ENCODE peak calls at places on chromosome 9, in seven cellular contexts. X, A, O, D, N, I and H are unnamed samples.

GRCh38 chr9:92633879-92634278 is 36.1 kb downstream of the IPPK start:
- DNase-seq in X (no peak), A (no peak), O (no peak), D (peak; percentile 58), N (no peak), I (no peak), H (no peak)

GRCh38 chr9:27437652-27438373 is 86.3 kb upstream of the IFNK start:
- DNase-seq in X (no peak), A (no peak), O (no peak), D (no peak), N (no peak), I (no peak), H (no peak)

GRCh38 chr9:129221979-129222635 is 44.0 kb upstream of the IER5L start:
- DNase-seq in X (no peak), A (no peak), O (no peak), D (no peak), N (no peak), I (no peak), H (no peak)

GRCh38 chr9:1939926-1940368 is 75.2 kb upstream of the SMARCA2 start:
- DNase-seq in X (no peak), A (peak; percentile 10), O (no peak), D (no peak), N (peak; percentile 52), I (no peak), H (peak; percentile 6)

GRCh38 chr9:656918-657583 is 184.4 kb upstream of the DMRT1 start:
- DNase-seq in X (no peak), A (no peak), O (no peak), D (no peak), N (no peak), I (no peak), H (no peak)

GRCh38 chr9:77546391-77546790 is 101.7 kb downstream of the GNA14 start:
- DNase-seq in X (no peak), A (no peak), O (no peak), D (no peak), N (no peak), I (no peak), H (no peak)

GRCh38 chr9:118882674-118883073 is 486.6 kb downstream of the BRINP1 start:
- DNase-seq in X (peak; percentile 2), A (no peak), O (no peak), D (no peak), N (no peak), I (no peak), H (no peak)

GRCh38 chr9:11868795-11869194 is 824.4 kb upstream of the TYRP1 start:
- DNase-seq in X (no peak), A (no peak), O (no peak), D (no peak), N (no peak), I (peak; percentile 44), H (no peak)

GRCh38 chr9:94014066-94014654 is 59.0 kb upstream of the BARX1 start:
- DNase-seq in X (no peak), A (no peak), O (no peak), D (no peak), N (no peak), I (peak; percentile 6), H (no peak)

GRCh38 chr9:129400971-129401622 is 219.8 kb downstream of the C9orf50 start:
- DNase-seq in X (no peak), A (no peak), O (no peak), D (no peak), N (no peak), I (no peak), H (no peak)

GRCh38 chr9:89145086-89145485 is 33.5 kb downstream of the SHC3 start:
- DNase-seq in X (no peak), A (no peak), O (no peak), D (no peak), N (no peak), I (no peak), H (no peak)

GRCh38 chr9:110745656-110746055 is 77.1 kb downstream of the MUSK start:
- DNase-seq in X (no peak), A (no peak), O (no peak), D (no peak), N (no peak), I (no peak), H (no peak)

GRCh38 chr9:115671236-115671770 is 482.3 kb upstream of the PAPPA start:
- DNase-seq in X (no peak), A (no peak), O (no peak), D (no peak), N (no peak), I (no peak), H (no peak)